ENCODE peak calls at places on chromosomes 5 and 9, in eight cellular contexts. F is GM23338; Y is neuronal stem cell; O is brain microvascular endothelial cell; A is CD4-positive, alpha-beta memory T cell; N is heart left ventricle; W is OCI-LY7; L is colonic mucosa. M is an unnamed sample.

GRCh38 chr5:14663734-14664269 is 716 bp upstream of the OTULIN start:
- DNase-seq in F (no peak), Y (no peak), O (no peak), A (no peak), N (peak; percentile 38), W (peak; percentile 38), L (peak; percentile 45), M (peak; percentile 30)

GRCh38 chr5:40734986-40735385 is 20.8 kb downstream of the TTC33 start:
- DNase-seq in F (no peak), Y (no peak), O (peak; percentile 31), A (no peak), N (no peak), W (no peak), L (no peak), M (peak; percentile 10)

GRCh38 chr9:113515862-113516261 is 52.3 kb downstream of the RGS3 start:
- DNase-seq in F (no peak), Y (no peak), O (no peak), A (no peak), N (no peak), W (no peak), L (no peak), M (no peak)

GRCh38 chr5:11903614-11904269 is 504 bp downstream of the CTNND2 start:
- DNase-seq in F (peak; percentile 73), Y (peak; percentile 69), O (no peak), A (no peak), N (peak; percentile 52), W (no peak), L (no peak), M (peak; percentile 83)

GRCh38 chr5:126414874-126415502 is 8.2 kb upstream of the GRAMD2B start:
- DNase-seq in F (no peak), Y (no peak), O (peak; percentile 38), A (no peak), N (peak; percentile 46), W (no peak), L (no peak), M (peak; percentile 62)

GRCh38 chr9:80127920-80128319 is 556.2 kb downstream of the TLE4 start:
- DNase-seq in F (no peak), Y (no peak), O (no peak), A (no peak), N (no peak), W (no peak), L (no peak), M (no peak)

GRCh38 chr9:101457003-101457402 is 21.4 kb upstream of the ALDOB start:
- DNase-seq in F (peak; percentile 78), Y (no peak), O (no peak), A (no peak), N (no peak), W (peak; percentile 8), L (no peak), M (no peak)

GRCh38 chr5:139903450-139903804 is 107.8 kb downstream of the PSD2 start:
- DNase-seq in F (peak; percentile 24), Y (no peak), O (no peak), A (no peak), N (no peak), W (no peak), L (no peak), M (no peak)

GRCh38 chr5:36359267-36359666 is 57.6 kb upstream of the RANBP3L start:
- DNase-seq in F (no peak), Y (no peak), O (no peak), A (no peak), N (no peak), W (no peak), L (no peak), M (peak; percentile 27)

GRCh38 chr9:123475407-123475806 is 119.4 kb downstream of the CRB2 start:
- DNase-seq in F (no peak), Y (no peak), O (no peak), A (no peak), N (no peak), W (peak; percentile 33), L (no peak), M (no peak)

GRCh38 chr5:123036391-123037103 is at the start of gene PPIC:
- DNase-seq in F (peak; percentile 85), Y (peak; percentile 58), O (peak; percentile 62), A (no peak), N (peak; percentile 93), W (no peak), L (peak; percentile 93), M (peak; percentile 89)

GRCh38 chr5:103111458-103111857 is 8.5 kb downstream of the GIN1 start:
- DNase-seq in F (no peak), Y (no peak), O (no peak), A (peak; percentile 62), N (no peak), W (peak; percentile 44), L (no peak), M (no peak)

GRCh38 chr9:81266674-81267073 is 422.7 kb downstream of the TLE1 start:
- DNase-seq in F (no peak), Y (no peak), O (peak; percentile 60), A (no peak), N (no peak), W (no peak), L (no peak), M (no peak)

GRCh38 chr5:3277590-3278196 is 317.9 kb upstream of the IRX1 start:
- DNase-seq in F (peak; percentile 51), Y (peak; percentile 24), O (no peak), A (no peak), N (no peak), W (no peak), L (no peak), M (no peak)

GRCh38 chr9:32550609-32551490 is 1.3 kb upstream of the SMIM27 start:
- DNase-seq in F (peak; percentile 98), Y (peak; percentile 97), O (peak; percentile 91), A (peak; percentile 95), N (peak; percentile 97), W (peak; percentile 95), L (peak; percentile 94), M (peak; percentile 98)

GRCh38 chr5:158045696-158046095 is 186.8 kb upstream of the CLINT1 start:
- DNase-seq in F (no peak), Y (no peak), O (no peak), A (no peak), N (no peak), W (no peak), L (no peak), M (no peak)

GRCh38 chr5:159807586-159807985 is 108.7 kb upstream of the ADRA1B start:
- DNase-seq in F (no peak), Y (no peak), O (no peak), A (no peak), N (no peak), W (no peak), L (no peak), M (no peak)

GRCh38 chr5:10488144-10488543 is 46.5 kb downstream of the ROPN1L start:
- DNase-seq in F (no peak), Y (no peak), O (no peak), A (no peak), N (no peak), W (no peak), L (no peak), M (no peak)

GRCh38 chr5:65338606-65339151 is 143.0 kb downstream of the ADAMTS6 start:
- DNase-seq in F (no peak), Y (no peak), O (peak; percentile 3), A (no peak), N (no peak), W (no peak), L (no peak), M (no peak)

GRCh38 chr5:36377192-36377591 is 75.5 kb upstream of the RANBP3L start:
- DNase-seq in F (no peak), Y (no peak), O (no peak), A (no peak), N (no peak), W (no peak), L (no peak), M (no peak)

GRCh38 chr9:97528529-97529230 is 27.2 kb downstream of the TMOD1 start:
- DNase-seq in F (peak; percentile 78), Y (no peak), O (no peak), A (no peak), N (peak; percentile 60), W (no peak), L (no peak), M (peak; percentile 60)

GRCh38 chr9:97525451-97525850 is 24.0 kb downstream of the TMOD1 start:
- DNase-seq in F (no peak), Y (no peak), O (no peak), A (no peak), N (no peak), W (no peak), L (no peak), M (no peak)

GRCh38 chr9:97529363-97530076 is 28.1 kb downstream of the TMOD1 start:
- DNase-seq in F (no peak), Y (no peak), O (peak; percentile 7), A (no peak), N (peak; percentile 77), W (no peak), L (no peak), M (peak; percentile 23)

GRCh38 chr9:97527626-97528528 is 26.4 kb downstream of the TMOD1 start:
- DNase-seq in F (peak; percentile 58), Y (peak; percentile 33), O (no peak), A (no peak), N (no peak), W (no peak), L (no peak), M (peak; percentile 50)

DNA sequence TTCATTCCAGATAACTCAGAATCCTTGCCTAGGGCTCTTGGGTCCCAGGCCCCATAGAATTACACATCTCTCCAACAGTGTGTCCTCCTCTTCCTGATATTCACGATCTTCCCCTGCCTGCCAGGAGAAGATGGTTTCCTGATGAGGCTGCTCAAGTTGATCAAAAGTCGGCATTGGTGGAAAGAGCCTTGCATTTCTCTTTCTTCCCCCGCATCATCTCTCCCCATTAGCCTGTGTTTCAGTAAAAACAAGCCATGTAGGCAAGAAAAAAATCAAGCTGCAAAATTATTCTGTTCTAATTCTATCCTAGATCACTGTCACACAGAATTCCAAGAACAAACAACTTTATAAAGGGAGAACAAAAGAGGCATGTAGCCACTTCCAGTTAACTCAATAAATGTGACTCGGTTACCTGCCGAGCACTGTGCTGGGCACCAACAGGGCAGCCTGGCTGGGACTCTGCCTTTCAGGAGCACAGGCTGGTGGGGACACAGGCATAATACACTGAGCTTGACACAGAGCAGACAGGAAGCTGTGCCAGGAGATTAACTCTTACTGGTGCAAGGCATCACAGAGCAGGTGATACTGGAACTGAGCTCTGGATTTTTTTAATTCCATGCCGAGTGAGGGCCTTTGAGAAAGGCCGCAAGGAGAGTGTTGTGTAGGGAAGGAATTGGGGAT is 25.6 kb downstream of the TMOD1 start:
- DNase-seq in F (peak; percentile 16), Y (no peak), O (no peak), A (no peak), N (no peak), W (no peak), L (no peak), M (peak; percentile 41)
- H3K36me3 ChIP-seq in F (no peaks in the 10 kb centered on the region), Y (no peaks in the 10 kb centered on the region), O (no peaks in the 10 kb centered on the region), A (no peaks in the 10 kb centered on the region), N (no peaks in the 10 kb centered on the region), W (no peaks in the 10 kb centered on the region), L (no peaks in the 10 kb centered on the region), M (peaks cover 16% of the 10 kb centered on the region)

GRCh38 chr5:17225551-17225950 is 8.1 kb downstream of the BASP1 start:
- DNase-seq in F (no peak), Y (no peak), O (no peak), A (no peak), N (no peak), W (no peak), L (no peak), M (no peak)
- H3K27ac ChIP-seq in F (no peak overlapping the region), Y (no peak overlapping the region), O (peak overlapping the region; percentile 45), A (no peak overlapping the region), N (no peak overlapping the region), W (no peak overlapping the region), L (no peak overlapping the region), M (no peak overlapping the region)

GRCh38 chr5:53985796-53986195 is 324.6 kb downstream of the ARL15 start:
- DNase-seq in F (no peak), Y (no peak), O (no peak), A (no peak), N (no peak), W (no peak), L (no peak), M (no peak)
- H3K36me3 ChIP-seq in F (no peaks in the 10 kb centered on the region), Y (no peaks in the 10 kb centered on the region), O (no peaks in the 10 kb centered on the region), A (no peaks in the 10 kb centered on the region), N (no peaks in the 10 kb centered on the region), W (no peaks in the 10 kb centered on the region), L (no peaks in the 10 kb centered on the region), M (no peaks in the 10 kb centered on the region)

GRCh38 chr9:95425910-95426551 is 90.7 kb downstream of the PTCH1 start:
- DNase-seq in F (no peak), Y (no peak), O (no peak), A (no peak), N (no peak), W (peak; percentile 47), L (peak; percentile 64), M (no peak)
- H3K27ac ChIP-seq in F (peak overlapping the region; percentile 99), Y (peak overlapping the region; percentile 75), O (no peak overlapping the region), A (no peak overlapping the region), N (peak overlapping the region; percentile 34), W (peak overlapping the region; percentile 60), L (peak overlapping the region; percentile 80), M (peak overlapping the region; percentile 75)

M was measured in cardiac muscle cell.